ENCODE peak calls at places on chromosomes 7 and 10, in six cellular contexts. T is H1, L is H9, H is trophoblast cell, S is mesenchymal stem cell, M is neuronal stem cell. N is an unnamed sample.

GRCh38 chr7:66800591-66800990 is 60.1 kb downstream of the RABGEF1 start:
- DNase-seq in S (no peak), T (no peak), L (no peak), H (no peak), M (no peak), N (no peak)

GRCh38 chr7:112147752-112148435 is 58.3 kb downstream of the DOCK4 start:
- DNase-seq in L (no peak), T (no peak), M (no peak), S (no peak), H (no peak), N (no peak)

GRCh38 chr7:45130910-45131309 is 19.4 kb upstream of the TBRG4 start:
- DNase-seq in M (no peak), T (no peak), S (no peak), H (no peak), L (no peak), N (no peak)

GRCh38 chr10:21954132-21954531 is 49.4 kb downstream of the DNAJC1 start:
- DNase-seq in H (no peak), L (no peak), M (no peak), T (no peak), S (no peak), N (no peak)

GRCh38 chr7:39353615-39354376 is 212.4 kb upstream of the YAE1 start:
- DNase-seq in T (peak; percentile 49), S (peak; percentile 60), M (peak; percentile 48), H (peak; percentile 66), L (peak; percentile 65), N (no peak)

GRCh38 chr10:60573342-60573741 is 183.7 kb upstream of the ANK3 start:
- DNase-seq in M (peak; percentile 11), T (no peak), L (no peak), S (peak; percentile 9), H (no peak), N (no peak)

GRCh38 chr7:146982482-146982881 is 865.9 kb downstream of the CNTNAP2 start:
- DNase-seq in H (no peak), L (no peak), M (no peak), S (no peak), T (no peak), N (no peak)

GRCh38 chr10:8721641-8722040 is 667.2 kb downstream of the GATA3 start:
- DNase-seq in M (no peak), H (no peak), S (peak; percentile 20), L (no peak), T (no peak), N (no peak)

GRCh38 chr10:71614946-71615345 is 104.6 kb downstream of the C10orf105 start:
- DNase-seq in H (no peak), T (no peak), L (no peak), S (no peak), M (no peak), N (no peak)

GRCh38 chr10:125238682-125239081 is 78.3 kb upstream of the CTBP2 start:
- DNase-seq in S (no peak), M (no peak), T (no peak), L (no peak), H (peak; percentile 63), N (no peak)

GRCh38 chr7:80134536-80135305 is at the start of gene GNAI1:
- DNase-seq in S (peak; percentile 87), M (peak; percentile 79), L (peak; percentile 86), H (peak; percentile 79), T (peak; percentile 21), N (peak; percentile 74)

GRCh38 chr7:130841416-130841815 is 107.4 kb upstream of the KLF14 start:
- DNase-seq in S (no peak), M (no peak), H (no peak), L (no peak), T (no peak), N (no peak)

GRCh38 chr7:108034586-108034985 is 31.6 kb upstream of the LAMB1 start:
- DNase-seq in H (peak; percentile 28), M (no peak), L (no peak), T (no peak), S (no peak), N (no peak)

GRCh38 chr10:97759157-97759980 is 12.4 kb downstream of the SFRP5 start:
- DNase-seq in L (peak; percentile 87), H (peak; percentile 73), M (peak; percentile 68), S (peak; percentile 68), T (peak; percentile 76), N (peak; percentile 52)

GRCh38 chr7:27424231-27424630 is 181.6 kb downstream of the EVX1 start:
- DNase-seq in S (no peak), T (no peak), H (no peak), M (no peak), L (no peak), N (no peak)

GRCh38 chr10:97701438-97702064 is 12.0 kb upstream of the MARVELD1 start:
- DNase-seq in M (peak; percentile 70), S (peak; percentile 75), T (no peak), L (peak; percentile 70), H (peak; percentile 84), N (peak; percentile 77)

GRCh38 chr10:86601956-86602592 is 52.3 kb upstream of the OPN4 start:
- DNase-seq in T (no peak), M (no peak), S (no peak), L (no peak), H (no peak), N (peak; percentile 19)

GRCh38 chr7:91850455-91850854 is 30.0 kb downstream of the MTERF1 start:
- DNase-seq in M (no peak), S (no peak), L (no peak), T (no peak), H (peak; percentile 83), N (peak; percentile 28)

GRCh38 chr10:71522438-71523144 is 125.9 kb downstream of the CDH23 start:
- DNase-seq in S (no peak), T (no peak), H (peak; percentile 15), M (no peak), L (no peak), N (no peak)

GRCh38 chr7:118026791-118027190 is 153.6 kb upstream of the CTTNBP2 start:
- DNase-seq in M (no peak), H (no peak), S (no peak), L (no peak), T (no peak), N (no peak)

GRCh38 chr10:115951242-115951641 is 321.8 kb downstream of the GFRA1 start:
- DNase-seq in T (no peak), S (no peak), H (no peak), L (no peak), M (no peak), N (no peak)

DNA sequence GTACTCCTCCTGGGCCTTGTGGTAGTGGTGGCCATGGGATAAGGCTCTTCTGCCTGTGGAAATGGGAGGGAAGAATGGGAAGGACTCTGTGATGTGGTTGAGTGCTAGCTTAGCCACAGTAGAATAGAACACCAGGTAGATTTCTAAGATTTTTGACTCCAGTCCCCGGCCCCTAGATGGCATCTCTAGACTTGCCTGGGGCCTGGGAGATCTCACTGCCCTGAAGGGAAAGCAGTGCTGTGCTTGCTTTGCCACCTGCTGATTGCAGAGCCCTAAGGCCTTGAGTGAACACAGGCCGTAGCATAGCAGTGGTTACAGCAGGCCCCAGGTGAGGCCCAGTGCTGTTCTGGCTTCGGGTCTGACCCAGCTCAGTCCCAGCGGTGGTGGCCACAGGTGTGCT is 252.0 kb downstream of the TCF7L2 start:
- DNase-seq in S (no peak), H (peak; percentile 83), L (peak; percentile 53), T (no peak), M (no peak), N (no peak)
- H3K14ac ChIP-seq in S (no peak overlapping the region), H (no peak overlapping the region), L (peak overlapping the region; percentile 36), T (no peak overlapping the region), M (no peak overlapping the region), N (no peak overlapping the region)

GRCh38 chr10:91238191-91238590 is 17.7 kb downstream of the PCGF5 start:
- DNase-seq in H (no peak), L (peak; percentile 32), T (no peak), M (no peak), S (no peak), N (no peak)

GRCh38 chr10:91242940-91243339 is 22.5 kb downstream of the PCGF5 start:
- DNase-seq in M (no peak), H (no peak), L (no peak), S (no peak), T (no peak), N (peak; percentile 8)

GRCh38 chr10:91239789-91240188 is 19.3 kb downstream of the PCGF5 start:
- DNase-seq in T (no peak), M (no peak), S (no peak), L (no peak), H (no peak), N (no peak)
- H3K14ac ChIP-seq in T (no peak overlapping the region), M (no peak overlapping the region), S (no peak overlapping the region), L (no peak overlapping the region), H (no peak overlapping the region), N (no peak overlapping the region)

DNA sequence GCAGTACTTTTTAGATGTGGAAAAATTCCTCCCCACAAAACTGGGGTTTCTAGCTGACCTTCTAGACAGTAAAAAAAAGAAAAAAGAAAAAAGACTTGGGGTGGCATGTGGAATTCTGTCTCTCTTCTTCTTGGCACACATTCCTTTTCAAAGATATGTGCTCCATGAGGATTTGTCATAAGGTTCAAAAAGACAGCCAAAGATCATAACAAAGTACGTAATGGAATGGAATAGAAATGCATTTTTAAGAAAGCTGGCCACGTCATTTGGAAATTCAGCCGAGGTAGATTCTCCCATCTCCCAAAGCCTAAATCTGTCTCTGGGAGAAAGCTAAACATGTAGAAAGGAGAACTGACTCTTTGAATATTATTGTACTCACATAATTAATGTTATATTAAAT is 381.3 kb upstream of the NFE2L3 start:
- DNase-seq in S (no peak), M (no peak), L (no peak), T (no peak), H (no peak), N (no peak)
- H3K14ac ChIP-seq in S (no peak overlapping the region), M (no peak overlapping the region), L (no peak overlapping the region), T (no peak overlapping the region), H (no peak overlapping the region), N (no peak overlapping the region)

GRCh38 chr7:30989824-30990140 is 26.0 kb downstream of the GHRHR start:
- DNase-seq in T (no peak), M (no peak), S (no peak), H (no peak), L (no peak), N (no peak)
- H3K14ac ChIP-seq in T (no peak overlapping the region), M (no peak overlapping the region), S (no peak overlapping the region), H (no peak overlapping the region), L (no peak overlapping the region), N (no peak overlapping the region)